ENCODE peak calls at places on chromosomes 2 and 18, in five cellular contexts. M is NCI-H1092; S is NCI-H510A; L is stimulated activated CD4-positive, alpha-beta T cell treated with anti-CD3 and anti-CD28 coated beads, Interleukin-1b, Interleukin-23, amount 100 ng/mL, for 4 hours; B is AG09319. V is an unnamed sample.
A peak's percentile ranks its signal among the peaks of the same experiment; 100 is the strongest.

GRCh38 chr2:230784840-230785239 is 72.2 kb downstream of the CAB39 start:
- DNase-seq in S (no peak), M (no peak), B (no peak), L (no peak), V (no peak)

GRCh38 chr18:76920974-76921373 is 98.6 kb downstream of the ZNF236 start:
- DNase-seq in B (no peak), M (no peak), L (no peak), S (no peak), V (no peak)

GRCh38 chr2:120733238-120733942 is 2.3 kb upstream of the GLI2 start:
- DNase-seq in B (no peak), L (no peak), S (no peak), M (no peak), V (no peak)

GRCh38 chr2:2041256-2041824 is 289.7 kb downstream of the MYT1L start:
- DNase-seq in M (no peak), S (no peak), B (no peak), L (no peak), V (no peak)

GRCh38 chr2:172864182-172864581 is 128.5 kb downstream of the RAPGEF4 start:
- DNase-seq in L (no peak), S (peak; percentile 7), M (no peak), B (no peak), V (no peak)

GRCh38 chr2:122112633-122113032 is 357.2 kb downstream of the TSN start:
- DNase-seq in S (no peak), M (no peak), B (no peak), L (no peak), V (no peak)

GRCh38 chr2:113826346-113827285 is 63.3 kb upstream of the ACTR3 start:
- DNase-seq in M (no peak), S (no peak), B (no peak), L (no peak), V (no peak)

GRCh38 chr2:45915523-45915922 is 264.0 kb downstream of the PRKCE start:
- DNase-seq in M (no peak), L (no peak), B (no peak), S (no peak), V (no peak)

GRCh38 chr2:39243469-39244123 is at the start of gene CDKL4:
- DNase-seq in M (no peak), B (no peak), L (peak; percentile 12), S (peak; percentile 28), V (peak; percentile 15)

GRCh38 chr2:181552808-181553207 is 95.6 kb downstream of the ITGA4 start:
- DNase-seq in S (no peak), M (no peak), B (no peak), L (no peak), V (no peak)

GRCh38 chr2:136920652-136921333 is 155.4 kb downstream of the THSD7B start:
- DNase-seq in M (no peak), B (no peak), L (no peak), S (no peak), V (no peak)

GRCh38 chr2:204024503-204024902 is 87.9 kb downstream of the ICOS start:
- DNase-seq in L (no peak), M (peak; percentile 20), B (no peak), S (no peak), V (no peak)

GRCh38 chr2:160257015-160257741 is 57.1 kb upstream of the ITGB6 start:
- DNase-seq in S (no peak), B (no peak), M (no peak), L (no peak), V (no peak)

GRCh38 chr2:96838345-96839287 is 5.2 kb downstream of the ANKRD23 start:
- DNase-seq in M (no peak), L (no peak), B (no peak), S (no peak), V (no peak)

GRCh38 chr2:199509401-199509800 is 51.7 kb upstream of the SATB2 start:
- DNase-seq in S (no peak), M (no peak), B (no peak), L (no peak), V (no peak)

GRCh38 chr2:203687161-203687560 is 19.3 kb upstream of the CD28 start:
- DNase-seq in L (no peak), B (no peak), M (no peak), S (no peak), V (no peak)

GRCh38 chr2:236171213-236172201 is 3.3 kb upstream of the GBX2 start:
- DNase-seq in S (no peak), M (no peak), L (no peak), B (no peak), V (no peak)

V was measured in NCI-H2029.